ENCODE peak calls at places on chromosomes 5 and 9, in five cellular contexts. One of them, this sample, is unnamed.

GRCh38 chr5:81782811-81783210 is 31.9 kb upstream of the SSBP2 start:
- DNase-seq in H7: no peak
- DNase-seq in ureter: no peak
- DNase-seq in NCI-H2029 treated with DMSO at 0.1 percent for 48 hours: peak
- DNase-seq in mesenchymal stem cell: peak
- DNase-seq in this sample: no peak

GRCh38 chr5:97157689-97158088 is 15.3 kb upstream of the LIX1 start:
- DNase-seq in ureter: no peak
- DNase-seq in H7: no peak
- DNase-seq in mesenchymal stem cell: no peak
- DNase-seq in NCI-H2029 treated with DMSO at 0.1 percent for 48 hours: no peak
- DNase-seq in this sample: no peak

GRCh38 chr9:134553061-134553891 is 88.3 kb upstream of the COL5A1 start:
- DNase-seq in H7: peak
- DNase-seq in NCI-H2029 treated with DMSO at 0.1 percent for 48 hours: no peak
- DNase-seq in mesenchymal stem cell: peak
- DNase-seq in ureter: no peak
- DNase-seq in this sample: no peak

GRCh38 chr5:13356226-13356625 is 588.3 kb downstream of the DNAH5 start:
- DNase-seq in mesenchymal stem cell: no peak
- DNase-seq in H7: no peak
- DNase-seq in ureter: no peak
- DNase-seq in NCI-H2029 treated with DMSO at 0.1 percent for 48 hours: no peak
- DNase-seq in this sample: no peak

GRCh38 chr5:146731909-146732659 is 146.5 kb downstream of the PPP2R2B start:
- DNase-seq in NCI-H2029 treated with DMSO at 0.1 percent for 48 hours: no peak
- DNase-seq in H7: peak
- DNase-seq in ureter: no peak
- DNase-seq in mesenchymal stem cell: peak
- DNase-seq in this sample: no peak

GRCh38 chr9:28086881-28087280 is 513.6 kb upstream of the C9orf72 start:
- DNase-seq in ureter: no peak
- DNase-seq in mesenchymal stem cell: no peak
- DNase-seq in H7: no peak
- DNase-seq in NCI-H2029 treated with DMSO at 0.1 percent for 48 hours: no peak
- DNase-seq in this sample: no peak

GRCh38 chr5:127320032-127320945 is 29.7 kb downstream of the MEGF10 start:
- DNase-seq in NCI-H2029 treated with DMSO at 0.1 percent for 48 hours: no peak
- DNase-seq in mesenchymal stem cell: no peak
- DNase-seq in H7: no peak
- DNase-seq in ureter: no peak
- DNase-seq in this sample: no peak

GRCh38 chr5:169811680-169812079 is 168.6 kb downstream of the INSYN2B start:
- DNase-seq in NCI-H2029 treated with DMSO at 0.1 percent for 48 hours: no peak
- DNase-seq in mesenchymal stem cell: no peak
- DNase-seq in ureter: no peak
- DNase-seq in H7: no peak
- DNase-seq in this sample: no peak

GRCh38 chr9:17802249-17802857 is 223.5 kb downstream of the SH3GL2 start:
- DNase-seq in ureter: no peak
- DNase-seq in NCI-H2029 treated with DMSO at 0.1 percent for 48 hours: peak
- DNase-seq in H7: no peak
- DNase-seq in mesenchymal stem cell: peak
- DNase-seq in this sample: peak

GRCh38 chr5:111551569-111552275 is 39.4 kb upstream of the STARD4 start:
- DNase-seq in mesenchymal stem cell: peak
- DNase-seq in H7: no peak
- DNase-seq in NCI-H2029 treated with DMSO at 0.1 percent for 48 hours: no peak
- DNase-seq in ureter: no peak
- DNase-seq in this sample: no peak

GRCh38 chr5:179800071-179800695 is 6.4 kb downstream of the LTC4S start:
- DNase-seq in NCI-H2029 treated with DMSO at 0.1 percent for 48 hours: no peak
- DNase-seq in mesenchymal stem cell: no peak
- DNase-seq in ureter: no peak
- DNase-seq in H7: no peak
- DNase-seq in this sample: no peak

GRCh38 chr9:112849363-112849922 is 41.2 kb downstream of the SLC46A2 start:
- DNase-seq in ureter: no peak
- DNase-seq in mesenchymal stem cell: no peak
- DNase-seq in H7: no peak
- DNase-seq in NCI-H2029 treated with DMSO at 0.1 percent for 48 hours: no peak
- DNase-seq in this sample: no peak

GRCh38 chr9:110446171-110446570 is 108.5 kb upstream of the TXNDC8 start:
- DNase-seq in ureter: no peak
- DNase-seq in mesenchymal stem cell: peak
- DNase-seq in NCI-H2029 treated with DMSO at 0.1 percent for 48 hours: no peak
- DNase-seq in H7: no peak
- DNase-seq in this sample: no peak

GRCh38 chr9:108551030-108551964 is 304.5 kb downstream of the ACTL7B start:
- DNase-seq in H7: no peak
- DNase-seq in NCI-H2029 treated with DMSO at 0.1 percent for 48 hours: no peak
- DNase-seq in ureter: no peak
- DNase-seq in mesenchymal stem cell: peak
- DNase-seq in this sample: peak

GRCh38 chr5:81700166-81700565 is 50.7 kb downstream of the SSBP2 start:
- DNase-seq in ureter: no peak
- DNase-seq in H7: no peak
- DNase-seq in mesenchymal stem cell: no peak
- DNase-seq in NCI-H2029 treated with DMSO at 0.1 percent for 48 hours: no peak
- DNase-seq in this sample: no peak

GRCh38 chr9:86408121-86408520 is 53.9 kb upstream of the TUT7 start:
- DNase-seq in H7: no peak
- DNase-seq in mesenchymal stem cell: peak
- DNase-seq in NCI-H2029 treated with DMSO at 0.1 percent for 48 hours: no peak
- DNase-seq in ureter: no peak
- DNase-seq in this sample: no peak

GRCh38 chr5:140348104-140348503 is 1.7 kb upstream of the HBEGF start:
- DNase-seq in mesenchymal stem cell: no peak
- DNase-seq in H7: no peak
- DNase-seq in ureter: peak
- DNase-seq in NCI-H2029 treated with DMSO at 0.1 percent for 48 hours: peak
- DNase-seq in this sample: no peak

GRCh38 chr5:73692166-73692640 is 66.2 kb downstream of the ARHGEF28 start:
- DNase-seq in mesenchymal stem cell: peak
- DNase-seq in ureter: no peak
- DNase-seq in H7: no peak
- DNase-seq in NCI-H2029 treated with DMSO at 0.1 percent for 48 hours: no peak
- DNase-seq in this sample: no peak

GRCh38 chr5:142309747-142310318 is 15.0 kb downstream of the SPRY4 start:
- DNase-seq in mesenchymal stem cell: no peak
- DNase-seq in ureter: no peak
- DNase-seq in NCI-H2029 treated with DMSO at 0.1 percent for 48 hours: no peak
- DNase-seq in H7: no peak
- DNase-seq in this sample: no peak

GRCh38 chr5:95870105-95870672 is 47.7 kb upstream of the GLRX start:
- DNase-seq in H7: no peak
- DNase-seq in NCI-H2029 treated with DMSO at 0.1 percent for 48 hours: no peak
- DNase-seq in mesenchymal stem cell: peak
- DNase-seq in ureter: no peak
- DNase-seq in this sample: no peak

GRCh38 chr9:111940697-111941096 is 44.1 kb downstream of the UGCG start:
- DNase-seq in H7: no peak
- DNase-seq in ureter: no peak
- DNase-seq in mesenchymal stem cell: peak
- DNase-seq in NCI-H2029 treated with DMSO at 0.1 percent for 48 hours: no peak
- DNase-seq in this sample: no peak

GRCh38 chr9:76159288-76159926 is 234.8 kb downstream of the RFK start:
- DNase-seq in H7: no peak
- DNase-seq in NCI-H2029 treated with DMSO at 0.1 percent for 48 hours: no peak
- DNase-seq in ureter: no peak
- DNase-seq in mesenchymal stem cell: no peak
- DNase-seq in this sample: no peak

GRCh38 chr5:98904786-98905185 is 24.0 kb downstream of the CHD1 start:
- DNase-seq in NCI-H2029 treated with DMSO at 0.1 percent for 48 hours: no peak
- DNase-seq in ureter: no peak
- DNase-seq in H7: no peak
- DNase-seq in mesenchymal stem cell: peak
- DNase-seq in this sample: no peak

GRCh38 chr9:108469654-108470053 is 386.1 kb downstream of the ACTL7B start:
- DNase-seq in ureter: no peak
- DNase-seq in NCI-H2029 treated with DMSO at 0.1 percent for 48 hours: no peak
- DNase-seq in H7: no peak
- DNase-seq in mesenchymal stem cell: peak
- DNase-seq in this sample: no peak

GRCh38 chr5:179871506-179871905 is 12.9 kb upstream of the MRNIP start:
- DNase-seq in NCI-H2029 treated with DMSO at 0.1 percent for 48 hours: no peak
- DNase-seq in ureter: no peak
- DNase-seq in mesenchymal stem cell: no peak
- DNase-seq in H7: peak
- DNase-seq in this sample: no peak

GRCh38 chr9:129105857-129106694 is 4.5 kb downstream of the CRAT start:
- DNase-seq in NCI-H2029 treated with DMSO at 0.1 percent for 48 hours: no peak
- DNase-seq in mesenchymal stem cell: no peak
- DNase-seq in ureter: no peak
- DNase-seq in H7: no peak
- DNase-seq in this sample: no peak

GRCh38 chr5:69079556-69079955 is 14.3 kb upstream of the SLC30A5 start:
- DNase-seq in mesenchymal stem cell: no peak
- DNase-seq in NCI-H2029 treated with DMSO at 0.1 percent for 48 hours: no peak
- DNase-seq in H7: no peak
- DNase-seq in ureter: no peak
- DNase-seq in this sample: no peak

GRCh38 chr9:86636051-86636450 is 281.8 kb upstream of the TUT7 start:
- DNase-seq in H7: no peak
- DNase-seq in ureter: no peak
- DNase-seq in NCI-H2029 treated with DMSO at 0.1 percent for 48 hours: no peak
- DNase-seq in mesenchymal stem cell: no peak
- DNase-seq in this sample: no peak

GRCh38 chr9:129276486-129277260 is 98.6 kb upstream of the IER5L start:
- DNase-seq in NCI-H2029 treated with DMSO at 0.1 percent for 48 hours: no peak
- DNase-seq in H7: peak
- DNase-seq in mesenchymal stem cell: no peak
- DNase-seq in ureter: peak
- DNase-seq in this sample: no peak

GRCh38 chr5:139658501-139658927 is 10.4 kb downstream of the CXXC5 start:
- DNase-seq in ureter: no peak
- DNase-seq in mesenchymal stem cell: peak
- DNase-seq in NCI-H2029 treated with DMSO at 0.1 percent for 48 hours: no peak
- DNase-seq in H7: peak
- DNase-seq in this sample: no peak

GRCh38 chr5:124519396-124519795 is 227.0 kb downstream of the ZNF608 start:
- DNase-seq in ureter: no peak
- DNase-seq in mesenchymal stem cell: peak
- DNase-seq in NCI-H2029 treated with DMSO at 0.1 percent for 48 hours: no peak
- DNase-seq in H7: no peak
- DNase-seq in this sample: no peak

GRCh38 chr5:56659991-56660390 is 155.4 kb upstream of the MAP3K1 start:
- DNase-seq in ureter: no peak
- DNase-seq in H7: no peak
- DNase-seq in mesenchymal stem cell: no peak
- DNase-seq in NCI-H2029 treated with DMSO at 0.1 percent for 48 hours: no peak
- DNase-seq in this sample: no peak

GRCh38 chr9:35909687-35910612 is 660 bp downstream of the SPAAR start:
- DNase-seq in ureter: no peak
- DNase-seq in H7: peak
- DNase-seq in mesenchymal stem cell: no peak
- DNase-seq in NCI-H2029 treated with DMSO at 0.1 percent for 48 hours: no peak
- DNase-seq in this sample: no peak

GRCh38 chr5:99060306-99061261 is 131.8 kb upstream of the CHD1 start:
- DNase-seq in mesenchymal stem cell: peak
- DNase-seq in ureter: peak
- DNase-seq in H7: peak
- DNase-seq in NCI-H2029 treated with DMSO at 0.1 percent for 48 hours: peak
- DNase-seq in this sample: no peak

GRCh38 chr9:70933318-70933717 is 188.1 kb downstream of the TRPM3 start:
- DNase-seq in H7: no peak
- DNase-seq in ureter: no peak
- DNase-seq in mesenchymal stem cell: no peak
- DNase-seq in NCI-H2029 treated with DMSO at 0.1 percent for 48 hours: no peak
- DNase-seq in this sample: no peak

GRCh38 chr9:106682420-106682819 is 180.5 kb upstream of the ZNF462 start:
- DNase-seq in H7: no peak
- DNase-seq in mesenchymal stem cell: peak
- DNase-seq in NCI-H2029 treated with DMSO at 0.1 percent for 48 hours: no peak
- DNase-seq in ureter: no peak
- DNase-seq in this sample: no peak

GRCh38 chr9:36759976-36760375 is 187.3 kb downstream of the MELK start:
- DNase-seq in NCI-H2029 treated with DMSO at 0.1 percent for 48 hours: no peak
- DNase-seq in mesenchymal stem cell: no peak
- DNase-seq in ureter: no peak
- DNase-seq in H7: no peak
- DNase-seq in this sample: no peak

GRCh38 chr5:130400091-130400490 is 495.8 kb downstream of the CHSY3 start:
- DNase-seq in ureter: no peak
- DNase-seq in H7: no peak
- DNase-seq in NCI-H2029 treated with DMSO at 0.1 percent for 48 hours: no peak
- DNase-seq in mesenchymal stem cell: peak
- DNase-seq in this sample: no peak

GRCh38 chr9:87850405-87850804 is 32.3 kb upstream of the SPATA31E1 start:
- DNase-seq in H7: no peak
- DNase-seq in ureter: no peak
- DNase-seq in mesenchymal stem cell: peak
- DNase-seq in NCI-H2029 treated with DMSO at 0.1 percent for 48 hours: no peak
- DNase-seq in this sample: no peak

GRCh38 chr5:157913575-157913974 is 54.6 kb upstream of the CLINT1 start:
- DNase-seq in ureter: no peak
- DNase-seq in NCI-H2029 treated with DMSO at 0.1 percent for 48 hours: peak
- DNase-seq in H7: no peak
- DNase-seq in mesenchymal stem cell: no peak
- DNase-seq in this sample: no peak

This sample was measured in esophagus muscularis mucosa.